ENCODE peak calls at places on chromosome 6, in five cellular contexts. W is H9, J is neuronal stem cell, P is H1, N is trophoblast cell. S is an unnamed sample.

GRCh38 chr6:83431545-83432165 is 804 bp upstream of the ME1 start:
- DNase-seq in P (no peak), N (no peak), J (no peak), W (peak), S (no peak)

GRCh38 chr6:22149501-22150490 is 147.0 kb downstream of the PRL start:
- DNase-seq in N (no peak), W (no peak), P (no peak), J (no peak), S (peak)

GRCh38 chr6:54060286-54060685 is 51.0 kb upstream of the MLIP start:
- DNase-seq in W (no peak), P (no peak), J (no peak), N (peak), S (peak)

GRCh38 chr6:133594551-133594950 is 294.4 kb upstream of the TCF21 start:
- DNase-seq in W (no peak), J (no peak), N (no peak), P (no peak), S (peak)

GRCh38 chr6:46217671-46218131 is 46.9 kb upstream of the ENPP5 start:
- DNase-seq in J (no peak), P (no peak), W (no peak), N (no peak), S (no peak)

GRCh38 chr6:51414361-51414760 is 595.7 kb downstream of the TFAP2B start:
- DNase-seq in J (no peak), P (no peak), W (no peak), N (peak), S (no peak)

GRCh38 chr6:18307006-18307405 is 42.7 kb upstream of the DEK start:
- DNase-seq in P (no peak), N (peak), W (peak), J (no peak), S (peak)

GRCh38 chr6:130132286-130132701 is 90.5 kb downstream of the SAMD3 start:
- DNase-seq in J (no peak), W (no peak), N (no peak), P (no peak), S (no peak)

GRCh38 chr6:72245565-72245964 is 359.2 kb downstream of the RIMS1 start:
- DNase-seq in J (peak), N (no peak), W (peak), P (peak), S (no peak)

GRCh38 chr6:55377150-55377549 is 49.9 kb downstream of the GFRAL start:
- DNase-seq in J (no peak), P (no peak), W (no peak), N (no peak), S (no peak)

GRCh38 chr6:135088818-135089809 is 34.5 kb upstream of the HBS1L start:
- DNase-seq in J (no peak), P (no peak), N (peak), W (no peak), S (peak)

GRCh38 chr6:127120787-127121636 is 2.5 kb downstream of the RSPO3 start:
- DNase-seq in W (peak), P (no peak), J (peak), N (peak), S (peak)

GRCh38 chr6:32936247-32937152 is 4.3 kb downstream of the HLA-DMB start:
- DNase-seq in J (no peak), W (no peak), P (no peak), N (peak), S (no peak)

GRCh38 chr6:134826889-134827737 is 122.8 kb downstream of the ALDH8A1 start:
- DNase-seq in W (no peak), P (no peak), J (no peak), N (no peak), S (no peak)

GRCh38 chr6:151021878-151022277 is 156.4 kb downstream of the MTHFD1L start:
- DNase-seq in J (no peak), W (no peak), P (no peak), N (no peak), S (peak)

GRCh38 chr6:31652925-31653724 is 664 bp upstream of the BAG6 start:
- DNase-seq in J (peak), P (peak), N (no peak), W (peak), S (peak)

GRCh38 chr6:129849456-129849855 is 11.7 kb downstream of the TMEM244 start:
- DNase-seq in P (no peak), N (peak), J (no peak), W (no peak), S (peak)

GRCh38 chr6:36195471-36196048 is 984 bp upstream of the BRPF3 start:
- DNase-seq in W (no peak), J (no peak), P (no peak), N (no peak), S (no peak)

GRCh38 chr6:154112181-154112809 is 73.3 kb downstream of the OPRM1 start:
- DNase-seq in P (no peak), W (no peak), N (no peak), J (no peak), S (peak)

GRCh38 chr6:146997062-146997461 is 207.2 kb upstream of the STXBP5 start:
- DNase-seq in W (no peak), P (no peak), N (no peak), J (no peak), S (peak)

GRCh38 chr6:79468587-79468986 is 68.6 kb downstream of the LCA5 start:
- DNase-seq in J (no peak), P (no peak), W (no peak), N (no peak), S (peak)

GRCh38 chr6:7264041-7264440 is 49.0 kb downstream of the SSR1 start:
- DNase-seq in P (no peak), W (no peak), J (no peak), N (no peak), S (no peak)

GRCh38 chr6:85516168-85516567 is 66.3 kb downstream of the NT5E start:
- DNase-seq in N (peak), W (no peak), P (no peak), J (no peak), S (no peak)

GRCh38 chr6:2850480-2851150 is 9.0 kb upstream of the SERPINB1 start:
- DNase-seq in W (no peak), J (no peak), N (peak), P (no peak), S (peak)

GRCh38 chr6:108960601-108961000 is 112.4 kb downstream of the ARMC2 start:
- DNase-seq in J (no peak), N (no peak), P (no peak), W (no peak), S (no peak)

GRCh38 chr6:130625825-130626500 is 201.2 kb upstream of the SMLR1 start:
- DNase-seq in P (no peak), J (no peak), W (no peak), N (no peak), S (peak)

GRCh38 chr6:134372603-134373281 is 54.8 kb upstream of the SGK1 start:
- DNase-seq in J (no peak), W (no peak), P (no peak), N (peak), S (peak)

GRCh38 chr6:42450314-42451145 is 1.2 kb downstream of the TRERF1 start:
- DNase-seq in N (no peak), J (no peak), P (no peak), W (no peak), S (peak)

GRCh38 chr6:53493635-53494025 is 51.3 kb downstream of the GCLC start:
- DNase-seq in P (no peak), N (no peak), J (no peak), W (no peak), S (peak)

GRCh38 chr6:15429146-15430110 is 183.6 kb downstream of the JARID2 start:
- DNase-seq in N (peak), P (no peak), J (no peak), W (no peak), S (peak)

GRCh38 chr6:161128680-161129196 is 137.2 kb downstream of the MAP3K4 start:
- DNase-seq in J (no peak), N (peak), W (no peak), P (no peak), S (peak)

DNA sequence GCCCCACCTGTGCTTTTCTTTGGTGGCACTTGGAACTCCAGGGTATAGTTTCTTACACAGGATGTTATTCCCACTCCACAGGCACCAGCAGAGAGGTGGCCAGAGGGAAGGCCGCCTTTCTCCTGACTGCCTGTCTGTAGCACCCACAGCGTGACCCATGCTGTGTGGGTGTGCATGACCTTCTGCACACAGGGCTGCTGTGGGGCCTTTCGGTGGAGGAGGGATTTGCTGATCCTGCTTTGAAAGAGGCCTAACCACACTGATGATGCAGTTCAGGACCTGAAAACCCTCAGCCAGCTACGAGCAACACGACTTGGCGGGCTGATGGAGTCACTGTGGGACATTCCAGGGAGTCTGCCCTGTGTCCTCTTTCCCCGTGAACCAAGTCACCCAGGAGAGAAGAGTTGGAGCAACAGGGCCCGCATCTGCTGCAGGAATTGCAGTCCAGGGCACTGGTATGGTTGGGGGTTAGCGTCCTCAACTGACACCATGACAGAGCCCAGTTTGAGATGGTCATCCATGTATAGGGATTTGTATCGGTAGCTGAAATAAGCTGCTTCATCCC is 49.1 kb downstream of the SYTL3 start:
- DNase-seq in N (peak), P (no peak), W (no peak), J (no peak), S (peak)
- H2BK12ac ChIP-seq in N (peak), P (no peak), W (no peak), J (no peak), S (no peak)

GRCh38 chr6:69756907-69757306 is 39.9 kb downstream of the LMBRD1 start:
- DNase-seq in J (no peak), P (no peak), W (no peak), N (no peak), S (no peak)
- H2AK5ac ChIP-seq in J (no peak), P (no peak), W (no peak), N (no peak), S (no peak)

GRCh38 chr6:34466242-34467185 is 638 bp downstream of the PACSIN1 start:
- DNase-seq in P (no peak), N (no peak), J (no peak), W (no peak), S (no peak)

GRCh38 chr6:34463299-34463698 is 2.6 kb upstream of the PACSIN1 start:
- DNase-seq in P (no peak), W (no peak), J (no peak), N (no peak), S (no peak)

GRCh38 chr6:34463849-34464248 is 2.0 kb upstream of the PACSIN1 start:
- DNase-seq in N (no peak), P (no peak), J (no peak), W (no peak), S (no peak)

GRCh38 chr6:34468378-34468892 is 2.6 kb downstream of the PACSIN1 start:
- DNase-seq in N (no peak), J (no peak), P (no peak), W (no peak), S (no peak)

GRCh38 chr6:34465551-34466241 is at the start of gene PACSIN1:
- DNase-seq in P (no peak), J (peak), N (peak), W (peak), S (no peak)
- H3K23ac ChIP-seq in P (no peak), J (peak), N (no peak), W (no peak), S (peak)

GRCh38 chr6:122207794-122208193 is 191.7 kb upstream of the HSF2 start:
- DNase-seq in P (no peak), J (no peak), N (peak), W (no peak), S (no peak)
- H2BK12ac ChIP-seq in P (no peak), J (no peak), N (no peak), W (no peak), S (no peak)

GRCh38 chr6:165883851-165884640 is 221.0 kb upstream of the PDE10A start:
- DNase-seq in N (peak), J (no peak), P (no peak), W (no peak), S (peak)
- H2AK5ac ChIP-seq in N (no peak), J (no peak), P (no peak), W (no peak), S (peak)

GRCh38 chr6:136921936-136922679 is at the start of gene SLC35D3:
- DNase-seq in J (peak), W (peak), N (peak), P (no peak), S (peak)
- H3K23ac ChIP-seq in J (peak), W (no peak), N (no peak), P (no peak), S (no peak)

DNA sequence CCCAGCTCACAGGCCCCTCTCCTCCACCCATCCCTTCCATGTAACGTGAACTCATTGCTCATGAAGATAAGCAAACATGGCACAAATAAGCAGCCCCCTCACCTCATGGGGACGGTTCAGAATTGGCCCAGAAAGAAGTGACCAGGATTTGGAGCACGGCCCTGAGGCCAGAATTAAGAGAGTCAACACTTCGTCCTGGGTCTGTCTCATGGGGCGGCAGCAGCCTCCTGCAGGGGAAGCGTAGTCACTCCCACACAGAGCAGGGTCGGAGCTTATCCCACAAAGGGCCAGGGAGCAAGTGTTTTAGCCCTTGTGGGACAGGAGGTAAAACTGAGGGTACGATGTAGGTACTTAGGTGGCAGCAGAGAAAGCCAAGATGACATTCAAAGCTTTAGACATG is 28.6 kb upstream of the DACT2 start:
- DNase-seq in J (no peak), W (no peak), P (no peak), N (no peak), S (no peak)
- H2BK12ac ChIP-seq in J (no peak), W (no peak), P (no peak), N (no peak), S (no peak)

GRCh38 chr6:13923527-13924145 is 1.1 kb upstream of the RNF182 start:
- DNase-seq in J (no peak), P (no peak), N (peak), W (no peak), S (peak)
- H2AK5ac ChIP-seq in J (no peak), P (no peak), N (no peak), W (no peak), S (no peak)

GRCh38 chr6:148758492-148758891 is 11.7 kb downstream of the UST start:
- DNase-seq in P (no peak), W (no peak), N (peak), J (no peak), S (no peak)

GRCh38 chr6:148757944-148758343 is 11.1 kb downstream of the UST start:
- DNase-seq in N (no peak), W (no peak), J (no peak), P (no peak), S (no peak)

GRCh38 chr6:148761532-148761951 is 14.7 kb downstream of the UST start:
- DNase-seq in J (no peak), P (no peak), W (no peak), N (no peak), S (no peak)

GRCh38 chr6:148760568-148761531 is 14.0 kb downstream of the UST start:
- DNase-seq in J (peak), P (no peak), W (peak), N (no peak), S (peak)

GRCh38 chr6:148760143-148760505 is 13.3 kb downstream of the UST start:
- DNase-seq in J (no peak), N (no peak), P (no peak), W (no peak), S (no peak)
- H3K23ac ChIP-seq in J (no peak), N (no peak), P (no peak), W (no peak), S (no peak)

GRCh38 chr6:149179431-149179830 is 138.1 kb upstream of the TAB2 start:
- DNase-seq in P (no peak), W (no peak), N (no peak), J (no peak), S (no peak)
- H2BK12ac ChIP-seq in P (no peak), W (no peak), N (no peak), J (no peak), S (no peak)

S was measured in mesenchymal stem cell.